ENCODE peak calls at places on chromosome 13, in five cellular contexts. One of them, this sample, is unnamed.

GRCh38 chr13:110126391-110126961 is 180.5 kb downstream of the COL4A1 start:
- DNase-seq in neural progenitor cell: peak; percentile 92
- DNase-seq in endothelial cell of umbilical vein: peak; percentile 98
- DNase-seq in MM.1S: no peak
- DNase-seq in DND-41: no peak
- DNase-seq in this sample: peak; percentile 94

GRCh38 chr13:96792736-96793444 is 201.4 kb downstream of the OXGR1 start:
- DNase-seq in neural progenitor cell: no peak
- DNase-seq in endothelial cell of umbilical vein: no peak
- DNase-seq in MM.1S: no peak
- DNase-seq in DND-41: no peak
- DNase-seq in this sample: no peak

GRCh38 chr13:106038752-106039151 is 496.7 kb downstream of the EFNB2 start:
- DNase-seq in neural progenitor cell: no peak
- DNase-seq in endothelial cell of umbilical vein: no peak
- DNase-seq in MM.1S: no peak
- DNase-seq in DND-41: no peak
- DNase-seq in this sample: peak; percentile 88

GRCh38 chr13:29767006-29767405 is 83.4 kb downstream of the UBL3 start:
- DNase-seq in neural progenitor cell: no peak
- DNase-seq in endothelial cell of umbilical vein: no peak
- DNase-seq in MM.1S: no peak
- DNase-seq in DND-41: no peak
- DNase-seq in this sample: no peak

GRCh38 chr13:41019027-41019487 is at the start of gene ELF1:
- DNase-seq in neural progenitor cell: no peak
- DNase-seq in endothelial cell of umbilical vein: peak; percentile 72
- DNase-seq in MM.1S: peak; percentile 77
- DNase-seq in DND-41: peak; percentile 72
- DNase-seq in this sample: peak; percentile 90

GRCh38 chr13:100454876-100455275 is 133.7 kb downstream of the GGACT start:
- DNase-seq in neural progenitor cell: no peak
- DNase-seq in endothelial cell of umbilical vein: peak; percentile 36
- DNase-seq in MM.1S: no peak
- DNase-seq in DND-41: peak; percentile 15
- DNase-seq in this sample: peak; percentile 63

GRCh38 chr13:40430234-40430633 is 236.2 kb downstream of the FOXO1 start:
- DNase-seq in neural progenitor cell: peak; percentile 73
- DNase-seq in endothelial cell of umbilical vein: no peak
- DNase-seq in MM.1S: no peak
- DNase-seq in DND-41: no peak
- DNase-seq in this sample: no peak

GRCh38 chr13:42181381-42181953 is 90.5 kb upstream of the AKAP11 start:
- DNase-seq in neural progenitor cell: no peak
- DNase-seq in endothelial cell of umbilical vein: no peak
- DNase-seq in MM.1S: no peak
- DNase-seq in DND-41: no peak
- DNase-seq in this sample: no peak

GRCh38 chr13:40660692-40661091 is 5.7 kb downstream of the FOXO1 start:
- DNase-seq in neural progenitor cell: no peak
- DNase-seq in endothelial cell of umbilical vein: no peak
- DNase-seq in MM.1S: no peak
- DNase-seq in DND-41: no peak
- DNase-seq in this sample: no peak

GRCh38 chr13:66040506-66040905 is 1189.6 kb downstream of the PCDH9 start:
- DNase-seq in neural progenitor cell: no peak
- DNase-seq in endothelial cell of umbilical vein: no peak
- DNase-seq in MM.1S: no peak
- DNase-seq in DND-41: no peak
- DNase-seq in this sample: no peak

GRCh38 chr13:51727634-51728274 is 76.2 kb downstream of the DHRS12 start:
- DNase-seq in neural progenitor cell: no peak
- DNase-seq in endothelial cell of umbilical vein: no peak
- DNase-seq in MM.1S: no peak
- DNase-seq in DND-41: no peak
- DNase-seq in this sample: no peak

GRCh38 chr13:46553521-46553885 is 533 bp downstream of the LRCH1 start:
- DNase-seq in neural progenitor cell: peak; percentile 19
- DNase-seq in endothelial cell of umbilical vein: no peak
- DNase-seq in MM.1S: no peak
- DNase-seq in DND-41: no peak
- DNase-seq in this sample: no peak

GRCh38 chr13:41973247-41973741 is 12.4 kb upstream of the VWA8 start:
- DNase-seq in neural progenitor cell: peak; percentile 44
- DNase-seq in endothelial cell of umbilical vein: no peak
- DNase-seq in MM.1S: no peak
- DNase-seq in DND-41: no peak
- DNase-seq in this sample: no peak

GRCh38 chr13:24381539-24382265 is 72.3 kb downstream of the C1QTNF9 start:
- DNase-seq in neural progenitor cell: peak; percentile 9
- DNase-seq in endothelial cell of umbilical vein: no peak
- DNase-seq in MM.1S: no peak
- DNase-seq in DND-41: no peak
- DNase-seq in this sample: no peak

GRCh38 chr13:94515911-94516310 is 36.4 kb upstream of the DCT start:
- DNase-seq in neural progenitor cell: no peak
- DNase-seq in endothelial cell of umbilical vein: no peak
- DNase-seq in MM.1S: no peak
- DNase-seq in DND-41: no peak
- DNase-seq in this sample: no peak

GRCh38 chr13:25170554-25171107 is 1.5 kb downstream of the AMER2 start:
- DNase-seq in neural progenitor cell: peak; percentile 67
- DNase-seq in endothelial cell of umbilical vein: no peak
- DNase-seq in MM.1S: no peak
- DNase-seq in DND-41: no peak
- DNase-seq in this sample: no peak

GRCh38 chr13:96898212-96898611 is 96.1 kb downstream of the OXGR1 start:
- DNase-seq in neural progenitor cell: no peak
- DNase-seq in endothelial cell of umbilical vein: no peak
- DNase-seq in MM.1S: no peak
- DNase-seq in DND-41: no peak
- DNase-seq in this sample: peak; percentile 2

GRCh38 chr13:48493076-48493765 is 39.7 kb downstream of the RCBTB2 start:
- DNase-seq in neural progenitor cell: no peak
- DNase-seq in endothelial cell of umbilical vein: peak; percentile 28
- DNase-seq in MM.1S: no peak
- DNase-seq in DND-41: peak; percentile 71
- DNase-seq in this sample: peak; percentile 72

GRCh38 chr13:59531571-59532091 is 632.1 kb downstream of the DIAPH3 start:
- DNase-seq in neural progenitor cell: peak; percentile 30
- DNase-seq in endothelial cell of umbilical vein: peak; percentile 98
- DNase-seq in MM.1S: no peak
- DNase-seq in DND-41: peak; percentile 61
- DNase-seq in this sample: peak; percentile 51

GRCh38 chr13:29753593-29754485 is 96.6 kb downstream of the UBL3 start:
- DNase-seq in neural progenitor cell: no peak
- DNase-seq in endothelial cell of umbilical vein: no peak
- DNase-seq in MM.1S: no peak
- DNase-seq in DND-41: no peak
- DNase-seq in this sample: no peak

GRCh38 chr13:99774644-99775043 is 196.9 kb downstream of the ZIC5 start:
- DNase-seq in neural progenitor cell: no peak
- DNase-seq in endothelial cell of umbilical vein: no peak
- DNase-seq in MM.1S: no peak
- DNase-seq in DND-41: no peak
- DNase-seq in this sample: no peak

GRCh38 chr13:104171132-104171531 is 1104.9 kb upstream of the SLC10A2 start:
- DNase-seq in neural progenitor cell: no peak
- DNase-seq in endothelial cell of umbilical vein: no peak
- DNase-seq in MM.1S: no peak
- DNase-seq in DND-41: no peak
- DNase-seq in this sample: no peak

GRCh38 chr13:87129602-87130300 is 541.4 kb upstream of the SLITRK5 start:
- DNase-seq in neural progenitor cell: no peak
- DNase-seq in endothelial cell of umbilical vein: no peak
- DNase-seq in MM.1S: no peak
- DNase-seq in DND-41: no peak
- DNase-seq in this sample: peak; percentile 52

GRCh38 chr13:32320528-32320927 is 5.2 kb downstream of the BRCA2 start:
- DNase-seq in neural progenitor cell: no peak
- DNase-seq in endothelial cell of umbilical vein: no peak
- DNase-seq in MM.1S: no peak
- DNase-seq in DND-41: no peak
- DNase-seq in this sample: no peak

GRCh38 chr13:32318072-32318471 is 2.8 kb downstream of the BRCA2 start:
- DNase-seq in neural progenitor cell: no peak
- DNase-seq in endothelial cell of umbilical vein: no peak
- DNase-seq in MM.1S: no peak
- DNase-seq in DND-41: no peak
- DNase-seq in this sample: no peak

DNA sequence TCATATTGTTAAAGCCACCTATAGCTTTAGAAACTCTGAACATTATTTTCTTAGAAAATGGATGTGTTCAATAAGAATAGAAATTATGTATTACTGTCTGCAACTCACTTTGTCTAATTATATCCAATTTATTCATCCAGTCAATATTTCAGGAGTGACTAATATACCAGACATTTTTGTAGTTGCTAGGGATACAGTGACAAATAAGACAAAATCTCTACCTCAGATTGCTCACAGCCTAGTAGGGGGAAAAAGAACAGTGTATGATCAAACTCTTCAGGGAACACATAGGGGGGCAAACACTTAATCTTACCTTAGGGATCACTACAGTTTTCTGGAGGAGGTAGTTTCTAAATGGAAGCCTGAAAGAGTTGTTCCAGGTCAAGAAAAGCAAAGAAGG is 8.6 kb downstream of the BRCA2 start:
- DNase-seq in neural progenitor cell: no peak
- DNase-seq in endothelial cell of umbilical vein: peak; percentile 43
- DNase-seq in MM.1S: no peak
- DNase-seq in DND-41: no peak
- DNase-seq in this sample: peak; percentile 39
- H2AFZ ChIP-seq in neural progenitor cell: no peak overlapping the region
- H2AFZ ChIP-seq in endothelial cell of umbilical vein: no peak overlapping the region
- H2AFZ ChIP-seq in MM.1S: no peak overlapping the region
- H2AFZ ChIP-seq in DND-41: no peak overlapping the region
- H2AFZ ChIP-seq in this sample: peak overlapping the region; percentile 46

GRCh38 chr13:37107868-37108267 is 2.4 kb upstream of the CSNK1A1L start:
- DNase-seq in neural progenitor cell: no peak
- DNase-seq in endothelial cell of umbilical vein: no peak
- DNase-seq in MM.1S: no peak
- DNase-seq in DND-41: no peak
- DNase-seq in this sample: peak; percentile 25
- H2AFZ ChIP-seq in neural progenitor cell: no peak overlapping the region
- H2AFZ ChIP-seq in endothelial cell of umbilical vein: no peak overlapping the region
- H2AFZ ChIP-seq in MM.1S: no peak overlapping the region
- H2AFZ ChIP-seq in DND-41: no peak overlapping the region
- H2AFZ ChIP-seq in this sample: no peak overlapping the region

DNA sequence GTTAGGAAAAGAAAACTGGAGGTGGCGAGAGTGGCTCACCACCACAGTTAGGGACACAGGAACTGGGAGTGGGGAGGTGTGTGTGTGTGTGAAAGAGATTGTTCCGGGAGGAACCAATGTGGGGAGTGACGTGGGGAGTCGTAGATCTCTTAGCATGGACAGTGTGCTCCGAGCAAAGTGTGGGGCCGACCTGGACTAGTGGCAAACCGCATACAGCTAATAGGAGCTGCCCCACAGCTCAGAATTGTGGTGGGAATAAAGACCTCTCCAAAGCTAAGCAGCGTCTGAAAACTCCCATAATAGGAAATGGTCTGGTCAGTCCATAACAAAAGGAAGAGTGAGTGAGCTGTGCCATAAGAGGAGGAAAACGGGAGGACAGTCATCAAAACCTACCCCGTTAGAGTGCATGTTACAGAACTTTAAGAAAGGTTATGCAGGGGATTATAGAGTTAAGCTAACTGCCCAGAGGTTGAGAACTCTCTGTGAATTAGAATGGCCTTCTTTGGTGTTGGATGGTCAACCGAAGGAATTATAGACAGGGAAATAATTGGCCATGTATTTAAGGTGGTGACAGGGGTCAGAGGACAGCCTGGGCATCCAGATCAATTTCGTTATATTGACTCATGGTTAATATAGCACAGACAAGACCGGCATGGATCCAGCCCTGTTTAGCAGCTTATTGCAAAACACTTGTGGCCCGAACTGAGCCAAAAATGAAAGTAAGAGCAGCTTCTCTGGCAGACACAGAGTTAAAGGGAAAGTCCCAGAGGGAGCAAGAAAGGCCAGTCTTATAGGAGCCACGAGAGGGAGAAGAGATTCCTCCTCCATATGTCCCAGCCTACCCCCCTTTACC is 8.9 kb upstream of the SLC15A1 start:
- DNase-seq in neural progenitor cell: no peak
- DNase-seq in endothelial cell of umbilical vein: no peak
- DNase-seq in MM.1S: peak; percentile 68
- DNase-seq in DND-41: peak; percentile 40
- DNase-seq in this sample: peak; percentile 60
- H2AFZ ChIP-seq in neural progenitor cell: no peak overlapping the region
- H2AFZ ChIP-seq in endothelial cell of umbilical vein: no peak overlapping the region
- H2AFZ ChIP-seq in MM.1S: peak overlapping the region; percentile 69
- H2AFZ ChIP-seq in DND-41: peak overlapping the region; percentile 55
- H2AFZ ChIP-seq in this sample: peak overlapping the region; percentile 85

DNA sequence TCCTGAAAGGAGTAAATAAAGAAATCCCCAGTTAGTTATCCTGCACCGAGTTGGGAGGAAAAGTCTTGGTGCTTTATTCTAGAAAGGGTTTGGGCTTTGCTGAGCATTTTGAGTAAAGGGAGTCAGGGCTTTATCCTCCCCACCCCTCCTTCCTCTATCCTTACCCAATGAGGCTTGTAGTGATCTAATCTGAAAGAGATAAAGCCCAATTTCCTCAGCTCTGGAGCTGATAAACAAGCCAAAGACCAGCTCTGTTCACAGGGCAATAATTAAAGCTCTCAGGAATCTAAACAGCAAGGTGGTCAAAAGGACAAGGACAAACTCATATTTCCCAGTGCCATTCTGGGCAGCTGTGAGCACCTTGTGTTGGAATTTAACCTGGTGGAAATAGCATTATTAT is 188.9 kb upstream of the TSC22D1 start:
- DNase-seq in neural progenitor cell: peak; percentile 82
- DNase-seq in endothelial cell of umbilical vein: no peak
- DNase-seq in MM.1S: no peak
- DNase-seq in DND-41: no peak
- DNase-seq in this sample: no peak
- H2AFZ ChIP-seq in neural progenitor cell: no peak overlapping the region
- H2AFZ ChIP-seq in endothelial cell of umbilical vein: no peak overlapping the region
- H2AFZ ChIP-seq in MM.1S: no peak overlapping the region
- H2AFZ ChIP-seq in DND-41: no peak overlapping the region
- H2AFZ ChIP-seq in this sample: no peak overlapping the region

GRCh38 chr13:108787709-108788394 is 158.4 kb downstream of the MYO16 start:
- DNase-seq in neural progenitor cell: no peak
- DNase-seq in endothelial cell of umbilical vein: no peak
- DNase-seq in MM.1S: no peak
- DNase-seq in DND-41: no peak
- DNase-seq in this sample: no peak
- H2AFZ ChIP-seq in neural progenitor cell: no peak overlapping the region
- H2AFZ ChIP-seq in endothelial cell of umbilical vein: no peak overlapping the region
- H2AFZ ChIP-seq in MM.1S: no peak overlapping the region
- H2AFZ ChIP-seq in DND-41: no peak overlapping the region
- H2AFZ ChIP-seq in this sample: no peak overlapping the region

This sample was measured in mammary epithelial cell.